ENCODE peak calls at places on chromosomes 12 and 14, in eight cellular contexts. One of them, this sample, is unnamed.

GRCh38 chr12:104539063-104539462 is 82.3 kb downstream of the CHST11 start:
- DNase-seq in esophagus muscularis mucosa: no peak
- DNase-seq in adrenal gland: no peak
- DNase-seq in stomach: no peak
- DNase-seq in esophagus squamous epithelium: no peak
- DNase-seq in lower leg skin: no peak
- DNase-seq in H54: no peak
- DNase-seq in breast epithelium: no peak
- DNase-seq in this sample: no peak

GRCh38 chr12:80016684-80017083 is 81.8 kb upstream of the PPP1R12A start:
- DNase-seq in esophagus muscularis mucosa: no peak
- DNase-seq in adrenal gland: no peak
- DNase-seq in H54: no peak
- DNase-seq in esophagus squamous epithelium: no peak
- DNase-seq in stomach: no peak
- DNase-seq in breast epithelium: no peak
- DNase-seq in lower leg skin: no peak
- DNase-seq in this sample: no peak

GRCh38 chr14:94601961-94602391 is 10.2 kb upstream of the SERPINA3 start:
- DNase-seq in stomach: peak; percentile 60
- DNase-seq in esophagus muscularis mucosa: no peak
- DNase-seq in breast epithelium: peak; percentile 85
- DNase-seq in esophagus squamous epithelium: no peak
- DNase-seq in H54: peak; percentile 73
- DNase-seq in adrenal gland: peak; percentile 86
- DNase-seq in lower leg skin: peak; percentile 94
- DNase-seq in this sample: no peak

GRCh38 chr14:100524233-100524932 is 62.8 kb downstream of the BEGAIN start:
- DNase-seq in esophagus muscularis mucosa: peak; percentile 79
- DNase-seq in breast epithelium: no peak
- DNase-seq in adrenal gland: peak; percentile 35
- DNase-seq in esophagus squamous epithelium: no peak
- DNase-seq in H54: no peak
- DNase-seq in lower leg skin: peak; percentile 52
- DNase-seq in stomach: peak; percentile 9
- DNase-seq in this sample: no peak

GRCh38 chr14:61659582-61659981 is 35.7 kb upstream of the HIF1A start:
- DNase-seq in lower leg skin: no peak
- DNase-seq in stomach: no peak
- DNase-seq in adrenal gland: no peak
- DNase-seq in H54: no peak
- DNase-seq in breast epithelium: no peak
- DNase-seq in esophagus muscularis mucosa: no peak
- DNase-seq in esophagus squamous epithelium: no peak
- DNase-seq in this sample: no peak

GRCh38 chr14:93759781-93760307 is 28.4 kb downstream of the PRIMA1 start:
- DNase-seq in stomach: no peak
- DNase-seq in H54: no peak
- DNase-seq in esophagus muscularis mucosa: no peak
- DNase-seq in esophagus squamous epithelium: no peak
- DNase-seq in lower leg skin: no peak
- DNase-seq in adrenal gland: peak; percentile 69
- DNase-seq in breast epithelium: peak; percentile 54
- DNase-seq in this sample: no peak

GRCh38 chr14:56846970-56847928 is 37.0 kb upstream of the OTX2 start:
- DNase-seq in stomach: no peak
- DNase-seq in esophagus muscularis mucosa: no peak
- DNase-seq in adrenal gland: no peak
- DNase-seq in lower leg skin: no peak
- DNase-seq in esophagus squamous epithelium: no peak
- DNase-seq in H54: no peak
- DNase-seq in breast epithelium: no peak
- DNase-seq in this sample: no peak

GRCh38 chr14:88791629-88792571 is 853 bp downstream of the EML5 start:
- DNase-seq in H54: no peak
- DNase-seq in esophagus muscularis mucosa: no peak
- DNase-seq in lower leg skin: no peak
- DNase-seq in stomach: peak; percentile 28
- DNase-seq in breast epithelium: no peak
- DNase-seq in esophagus squamous epithelium: no peak
- DNase-seq in adrenal gland: peak; percentile 64
- DNase-seq in this sample: peak; percentile 2

GRCh38 chr14:81582420-81582819 is 48.8 kb upstream of the SEL1L start:
- DNase-seq in esophagus muscularis mucosa: no peak
- DNase-seq in adrenal gland: no peak
- DNase-seq in breast epithelium: no peak
- DNase-seq in lower leg skin: no peak
- DNase-seq in stomach: no peak
- DNase-seq in esophagus squamous epithelium: no peak
- DNase-seq in H54: no peak
- DNase-seq in this sample: no peak

GRCh38 chr12:132477703-132478432 is 12.1 kb upstream of the FBRSL1 start:
- DNase-seq in stomach: no peak
- DNase-seq in adrenal gland: no peak
- DNase-seq in lower leg skin: no peak
- DNase-seq in esophagus squamous epithelium: no peak
- DNase-seq in H54: no peak
- DNase-seq in esophagus muscularis mucosa: no peak
- DNase-seq in breast epithelium: no peak
- DNase-seq in this sample: no peak

GRCh38 chr12:92041742-92042141 is 103.9 kb downstream of the BTG1 start:
- DNase-seq in esophagus muscularis mucosa: no peak
- DNase-seq in adrenal gland: no peak
- DNase-seq in breast epithelium: no peak
- DNase-seq in lower leg skin: no peak
- DNase-seq in H54: peak; percentile 5
- DNase-seq in stomach: no peak
- DNase-seq in esophagus squamous epithelium: no peak
- DNase-seq in this sample: no peak

GRCh38 chr12:112741106-112741505 is 50.4 kb upstream of the RPH3A start:
- DNase-seq in esophagus squamous epithelium: no peak
- DNase-seq in adrenal gland: no peak
- DNase-seq in lower leg skin: no peak
- DNase-seq in stomach: no peak
- DNase-seq in breast epithelium: no peak
- DNase-seq in esophagus muscularis mucosa: no peak
- DNase-seq in H54: no peak
- DNase-seq in this sample: no peak

GRCh38 chr12:92550234-92550633 is 152.6 kb upstream of the PLEKHG7 start:
- DNase-seq in lower leg skin: no peak
- DNase-seq in adrenal gland: no peak
- DNase-seq in esophagus muscularis mucosa: no peak
- DNase-seq in stomach: no peak
- DNase-seq in breast epithelium: no peak
- DNase-seq in esophagus squamous epithelium: no peak
- DNase-seq in H54: no peak
- DNase-seq in this sample: no peak

GRCh38 chr12:116262741-116263140 is 14.8 kb downstream of the MED13L start:
- DNase-seq in adrenal gland: no peak
- DNase-seq in esophagus muscularis mucosa: no peak
- DNase-seq in esophagus squamous epithelium: no peak
- DNase-seq in breast epithelium: no peak
- DNase-seq in stomach: no peak
- DNase-seq in lower leg skin: no peak
- DNase-seq in H54: no peak
- DNase-seq in this sample: no peak

GRCh38 chr12:122422769-122423257 is 344 bp upstream of the CLIP1 start:
- DNase-seq in adrenal gland: peak; percentile 71
- DNase-seq in lower leg skin: no peak
- DNase-seq in H54: peak; percentile 36
- DNase-seq in stomach: no peak
- DNase-seq in esophagus muscularis mucosa: no peak
- DNase-seq in esophagus squamous epithelium: no peak
- DNase-seq in breast epithelium: no peak
- DNase-seq in this sample: no peak

GRCh38 chr14:75293920-75294648 is 15.5 kb downstream of the FOS start:
- DNase-seq in esophagus squamous epithelium: no peak
- DNase-seq in adrenal gland: peak; percentile 98
- DNase-seq in breast epithelium: peak; percentile 93
- DNase-seq in esophagus muscularis mucosa: peak; percentile 99
- DNase-seq in stomach: peak; percentile 96
- DNase-seq in lower leg skin: peak; percentile 99
- DNase-seq in H54: no peak
- DNase-seq in this sample: peak; percentile 99
- TF ChIP-seq POLR2A in esophagus squamous epithelium: no peak
- TF ChIP-seq POLR2A in adrenal gland: peak; percentile 68
- TF ChIP-seq POLR2A in breast epithelium: peak; percentile 49
- TF ChIP-seq POLR2A in esophagus muscularis mucosa: peak; percentile 75
- TF ChIP-seq POLR2A in stomach: no peak
- TF ChIP-seq POLR2A in lower leg skin: no peak
- TF ChIP-seq POLR2A in H54: no peak
- TF ChIP-seq POLR2A in this sample: no peak

GRCh38 chr12:57088442-57089258 is at the start of gene NAB2:
- DNase-seq in stomach: peak; percentile 98
- DNase-seq in lower leg skin: peak; percentile 99
- DNase-seq in breast epithelium: peak; percentile 93
- DNase-seq in adrenal gland: peak; percentile 97
- DNase-seq in esophagus muscularis mucosa: peak; percentile 98
- DNase-seq in H54: peak; percentile 86
- DNase-seq in esophagus squamous epithelium: peak; percentile 79
- DNase-seq in this sample: peak; percentile 91
- TF ChIP-seq POLR2A in stomach: no peak
- TF ChIP-seq POLR2A in lower leg skin: peak; percentile 50
- TF ChIP-seq POLR2A in breast epithelium: peak; percentile 46
- TF ChIP-seq POLR2A in adrenal gland: peak; percentile 93
- TF ChIP-seq POLR2A in esophagus muscularis mucosa: peak; percentile 69
- TF ChIP-seq POLR2A in H54: peak; percentile 57
- TF ChIP-seq POLR2A in esophagus squamous epithelium: no peak
- TF ChIP-seq POLR2A in this sample: peak; percentile 91

DNA sequence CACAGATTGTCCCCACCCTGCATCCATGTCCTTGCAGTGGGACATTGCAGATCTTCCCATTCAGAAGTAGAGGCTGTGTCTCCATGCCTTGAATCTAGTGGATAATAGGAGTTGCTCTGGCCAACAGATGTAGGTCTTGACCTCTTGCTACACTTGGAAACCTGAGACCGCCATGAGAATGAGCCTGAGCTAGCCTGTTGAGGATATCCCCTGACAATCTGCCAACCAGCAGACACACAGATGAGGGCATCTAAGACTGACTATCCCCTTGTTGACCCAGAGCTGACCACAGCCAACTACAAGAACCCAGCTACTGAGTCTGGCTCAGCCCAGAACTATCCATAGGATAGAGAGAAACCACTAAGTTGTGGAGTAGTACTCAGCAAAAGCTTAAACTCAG is 161.1 kb upstream of the NOS1 start:
- DNase-seq in esophagus muscularis mucosa: no peak
- DNase-seq in lower leg skin: peak; percentile 52
- DNase-seq in adrenal gland: no peak
- DNase-seq in stomach: no peak
- DNase-seq in breast epithelium: no peak
- DNase-seq in H54: no peak
- DNase-seq in esophagus squamous epithelium: no peak
- DNase-seq in this sample: no peak
- TF ChIP-seq POLR2A in esophagus muscularis mucosa: no peak
- TF ChIP-seq POLR2A in lower leg skin: no peak
- TF ChIP-seq POLR2A in adrenal gland: no peak
- TF ChIP-seq POLR2A in stomach: no peak
- TF ChIP-seq POLR2A in breast epithelium: no peak
- TF ChIP-seq POLR2A in H54: no peak
- TF ChIP-seq POLR2A in esophagus squamous epithelium: no peak
- TF ChIP-seq POLR2A in this sample: no peak

GRCh38 chr12:110039085-110039807 is 9.1 kb downstream of the C12orf76 start:
- DNase-seq in stomach: peak; percentile 43
- DNase-seq in lower leg skin: no peak
- DNase-seq in breast epithelium: peak; percentile 40
- DNase-seq in adrenal gland: no peak
- DNase-seq in esophagus muscularis mucosa: no peak
- DNase-seq in esophagus squamous epithelium: no peak
- DNase-seq in H54: peak; percentile 67
- DNase-seq in this sample: no peak
- TF ChIP-seq POLR2A in stomach: no peak
- TF ChIP-seq POLR2A in lower leg skin: no peak
- TF ChIP-seq POLR2A in breast epithelium: no peak
- TF ChIP-seq POLR2A in adrenal gland: peak; percentile 18
- TF ChIP-seq POLR2A in esophagus muscularis mucosa: no peak
- TF ChIP-seq POLR2A in esophagus squamous epithelium: no peak
- TF ChIP-seq POLR2A in H54: no peak
- TF ChIP-seq POLR2A in this sample: no peak

This sample was measured in GM12891.